ENCODE peak calls at places on chromosomes 7 and 10, in ten cellular contexts. A is NCI-H1105 treated with DMSO at 0.1 percent for 48 hours; B is NCI-H2171; T is activated CD4-positive, alpha-beta T cell treated with anti-CD3 and anti-CD28 coated beads, Interleukin-2, amount 10 ng/mL, durations not matched to agents 7 days and 5 days; Y is BJ; U is GM10248; H is mammary epithelial cell; I is OCI-LY7; R is activated CD8-positive, alpha-beta T cell treated with anti-CD3 and anti-CD28 coated beads for 36 hours; M is stimulated activated CD4-positive, alpha-beta T cell treated with anti-CD3 and anti-CD28 coated beads, Interleukin-2, amount 100 ng/mL, for 48 hours. X is an unnamed sample.

GRCh38 chr7:137475966-137476365 is 132.4 kb upstream of the PTN start:
- DNase-seq in I (no peak), M (no peak), R (no peak), T (no peak), H (peak), Y (no peak), A (no peak), B (no peak), U (no peak), X (no peak)

GRCh38 chr10:4944751-4945280 is 18.4 kb upstream of the AKR1C1 start:
- DNase-seq in M (no peak), U (no peak), Y (no peak), H (no peak), I (no peak), B (no peak), A (no peak), R (no peak), T (no peak), X (no peak)

GRCh38 chr10:71272122-71272771 is 46.8 kb upstream of the SLC29A3 start:
- DNase-seq in Y (no peak), I (no peak), R (no peak), U (no peak), H (peak), T (no peak), B (no peak), M (no peak), A (no peak), X (no peak)

GRCh38 chr7:28082071-28082470 is 98.5 kb downstream of the JAZF1 start:
- DNase-seq in T (no peak), R (no peak), I (no peak), Y (no peak), B (no peak), A (no peak), U (no peak), H (no peak), M (no peak), X (no peak)

GRCh38 chr7:105352018-105352612 is 36.6 kb downstream of the SRPK2 start:
- DNase-seq in M (peak), T (peak), I (peak), U (peak), Y (peak), H (peak), B (no peak), A (no peak), R (peak), X (peak)

GRCh38 chr10:107425844-107426553 is 261.5 kb upstream of the SORCS1 start:
- DNase-seq in B (no peak), I (no peak), A (no peak), H (no peak), Y (no peak), U (peak), M (no peak), R (no peak), T (no peak), X (peak)

GRCh38 chr10:119208553-119208940 is 1.2 kb downstream of the GRK5 start:
- DNase-seq in Y (no peak), R (no peak), M (no peak), A (no peak), B (no peak), U (no peak), T (no peak), H (no peak), I (peak), X (peak)

GRCh38 chr10:25023278-25023677 is 6.9 kb downstream of the THNSL1 start:
- DNase-seq in B (no peak), I (no peak), A (no peak), R (no peak), Y (no peak), U (no peak), H (no peak), M (no peak), T (no peak), X (no peak)

GRCh38 chr10:681670-682318 is 7.7 kb downstream of the DIP2C start:
- DNase-seq in B (no peak), H (no peak), Y (no peak), A (no peak), I (no peak), R (no peak), U (no peak), M (no peak), T (no peak), X (no peak)

GRCh38 chr10:111999915-112000302 is 183.7 kb downstream of the GPAM start:
- DNase-seq in M (no peak), T (no peak), U (no peak), B (no peak), R (no peak), I (no peak), H (no peak), Y (no peak), A (no peak), X (no peak)

GRCh38 chr7:142873281-142873784 is 12.2 kb downstream of the TRPV6 start:
- DNase-seq in U (peak), A (no peak), T (peak), H (no peak), B (no peak), M (peak), Y (no peak), I (peak), R (peak), X (peak)

GRCh38 chr10:6239213-6239991 is 36.7 kb downstream of the PFKFB3 start:
- DNase-seq in B (no peak), U (peak), A (no peak), T (peak), R (peak), I (peak), Y (peak), M (peak), H (peak), X (peak)

GRCh38 chr7:92872701-92873100 is 36.3 kb upstream of the CDK6 start:
- DNase-seq in M (no peak), A (no peak), T (no peak), H (peak), I (no peak), R (no peak), U (no peak), B (no peak), Y (no peak), X (no peak)

GRCh38 chr10:76114556-76114955 is 683.1 kb downstream of the LRMDA start:
- DNase-seq in H (no peak), T (no peak), A (no peak), U (no peak), M (no peak), Y (no peak), B (no peak), I (no peak), R (no peak), X (no peak)

GRCh38 chr7:2471022-2471329 is 5.2 kb downstream of the GRIFIN start:
- DNase-seq in Y (no peak), A (no peak), I (no peak), U (no peak), T (no peak), M (no peak), H (peak), B (no peak), R (no peak), X (no peak)

GRCh38 chr10:6039711-6040110 is 22.5 kb downstream of the IL2RA start:
- DNase-seq in M (no peak), I (no peak), B (no peak), H (no peak), T (no peak), U (no peak), R (peak), A (no peak), Y (no peak), X (no peak)

GRCh38 chr7:80257751-80258150 is 123.1 kb downstream of the GNAI1 start:
- DNase-seq in Y (peak), I (no peak), T (no peak), U (no peak), B (no peak), R (no peak), H (no peak), A (no peak), M (no peak), X (no peak)

GRCh38 chr7:81499262-81500116 is 270.4 kb downstream of the HGF start:
- DNase-seq in A (peak), H (peak), R (no peak), U (peak), Y (peak), M (no peak), I (peak), B (peak), T (peak), X (peak)

GRCh38 chr7:4108951-4109350 is 573.1 kb upstream of the FOXK1 start:
- DNase-seq in H (no peak), T (no peak), I (no peak), Y (no peak), B (no peak), A (no peak), R (no peak), U (no peak), M (no peak), X (no peak)

GRCh38 chr7:93933190-93933589 is 11.7 kb downstream of the GNG11 start:
- DNase-seq in R (no peak), T (no peak), B (no peak), Y (no peak), U (no peak), M (no peak), I (no peak), H (no peak), A (no peak), X (no peak)

GRCh38 chr10:6671976-6672375 is 91.9 kb upstream of the PRKCQ start:
- DNase-seq in I (no peak), A (no peak), H (no peak), U (no peak), M (no peak), Y (no peak), B (no peak), T (no peak), R (no peak), X (no peak)

GRCh38 chr7:47724335-47724982 is 142.5 kb upstream of the TNS3 start:
- DNase-seq in R (no peak), M (no peak), B (peak), T (no peak), I (no peak), H (peak), A (no peak), Y (peak), U (no peak), X (no peak)

GRCh38 chr10:73744690-73744994 is 470 bp downstream of the SEC24C start:
- DNase-seq in Y (no peak), R (peak), T (peak), A (no peak), H (peak), I (peak), B (peak), M (peak), U (peak), X (peak)

GRCh38 chr7:32588657-32589056 is 93.4 kb downstream of the AVL9 start:
- DNase-seq in M (no peak), I (no peak), Y (peak), U (peak), T (no peak), R (peak), H (peak), A (no peak), B (no peak), X (peak)

GRCh38 chr10:124588736-124589451 is 127.3 kb downstream of the LHPP start:
- DNase-seq in I (no peak), T (no peak), M (no peak), B (no peak), A (no peak), U (no peak), R (no peak), H (no peak), Y (no peak), X (no peak)

GRCh38 chr10:126634915-126635314 is 35.6 kb downstream of the C10orf90 start:
- DNase-seq in R (no peak), A (no peak), U (no peak), M (no peak), B (no peak), I (no peak), H (peak), Y (peak), T (no peak), X (no peak)

GRCh38 chr7:70808876-70809275 is 323.1 kb upstream of the GALNT17 start:
- DNase-seq in M (no peak), B (no peak), R (no peak), I (peak), T (no peak), A (no peak), Y (no peak), H (no peak), U (peak), X (peak)

GRCh38 chr10:101967713-101968112 is 88.3 kb downstream of the ARMH3 start:
- DNase-seq in I (no peak), Y (no peak), R (no peak), U (no peak), B (no peak), T (no peak), H (peak), M (no peak), A (no peak), X (no peak)

GRCh38 chr7:40047661-40048060 is 86.8 kb downstream of the MPLKIP start:
- DNase-seq in R (no peak), T (no peak), A (no peak), U (no peak), I (peak), B (no peak), H (no peak), M (no peak), Y (no peak), X (peak)

GRCh38 chr10:130767116-130767730 is 544.3 kb downstream of the TCERG1L start:
- DNase-seq in U (no peak), I (no peak), B (no peak), M (no peak), Y (no peak), T (no peak), H (no peak), R (no peak), A (no peak), X (no peak)

GRCh38 chr10:103514244-103514643 is 20.7 kb downstream of the NEURL1 start:
- DNase-seq in T (no peak), A (no peak), Y (no peak), R (no peak), U (peak), M (no peak), I (no peak), H (no peak), B (no peak), X (no peak)

GRCh38 chr7:44329081-44329480 is 3.7 kb upstream of the CAMK2B start:
- DNase-seq in H (no peak), B (no peak), I (no peak), A (no peak), R (no peak), U (no peak), M (no peak), T (no peak), Y (no peak), X (no peak)

GRCh38 chr10:66833023-66833422 is 92.8 kb upstream of the LRRTM3 start:
- DNase-seq in T (no peak), I (no peak), H (no peak), A (no peak), Y (no peak), U (no peak), M (no peak), R (no peak), B (no peak), X (no peak)

GRCh38 chr10:67788028-67788886 is 49.7 kb downstream of the DNAJC12 start:
- DNase-seq in A (no peak), Y (no peak), I (peak), T (peak), H (no peak), U (peak), R (peak), M (peak), B (no peak), X (peak)

GRCh38 chr7:111531993-111532392 is 30.3 kb downstream of the IMMP2L start:
- DNase-seq in U (no peak), I (no peak), H (no peak), B (no peak), M (no peak), A (no peak), R (peak), Y (no peak), T (no peak), X (no peak)

GRCh38 chr10:132322621-132323048 is 9.4 kb upstream of the LRRC27 start:
- DNase-seq in M (no peak), B (no peak), A (no peak), T (no peak), R (no peak), H (no peak), Y (no peak), I (no peak), U (no peak), X (peak)

GRCh38 chr10:7258948-7259523 is 151.8 kb downstream of the SFMBT2 start:
- DNase-seq in R (peak), B (no peak), I (peak), Y (no peak), T (peak), M (no peak), U (peak), H (no peak), A (no peak), X (peak)